ENCODE peak calls at places on chromosomes 7 and 10, in six cellular contexts. Q, Z, H, B, R and C are unnamed samples.
A peak's percentile ranks its signal among the peaks of the same experiment; 100 is the strongest.

GRCh38 chr10:12907651-12908050 is 93.9 kb downstream of the CCDC3 start:
- DNase-seq in Q (no peak), B (no peak), H (no peak), R (no peak), Z (no peak), C (no peak)

GRCh38 chr7:19916011-19916410 is 142.6 kb upstream of the TMEM196 start:
- DNase-seq in Q (no peak), R (no peak), Z (no peak), B (no peak), H (no peak), C (no peak)

GRCh38 chr7:131284702-131285419 is 42.8 kb upstream of the MKLN1 start:
- DNase-seq in H (peak; percentile 32), Z (no peak), B (no peak), R (peak; percentile 85), Q (no peak), C (peak; percentile 55)

GRCh38 chr10:22103701-22104100 is 100.2 kb upstream of the DNAJC1 start:
- DNase-seq in H (no peak), Z (peak; percentile 14), B (peak; percentile 47), Q (no peak), R (no peak), C (no peak)

GRCh38 chr7:39624202-39624807 is 933 bp downstream of the RALA start:
- DNase-seq in B (peak; percentile 34), Q (no peak), R (no peak), Z (peak; percentile 37), H (peak; percentile 21), C (peak; percentile 13)

GRCh38 chr7:30968294-30968693 is 4.5 kb downstream of the GHRHR start:
- DNase-seq in R (no peak), H (no peak), B (no peak), Q (no peak), Z (no peak), C (no peak)

GRCh38 chr10:132855889-132856288 is 69.9 kb upstream of the NKX6-2 start:
- DNase-seq in Z (no peak), H (peak; percentile 2), B (no peak), Q (peak; percentile 1), R (no peak), C (no peak)

GRCh38 chr10:102605712-102606111 is 38.6 kb upstream of the TRIM8 start:
- DNase-seq in R (peak; percentile 40), Z (no peak), H (no peak), B (no peak), Q (no peak), C (no peak)

GRCh38 chr7:101924171-101924570 is 106.7 kb downstream of the CUX1 start:
- DNase-seq in Q (no peak), B (no peak), H (no peak), R (peak; percentile 83), Z (no peak), C (no peak)

GRCh38 chr7:40019558-40019957 is 69.5 kb downstream of the CDK13 start:
- DNase-seq in Z (no peak), R (no peak), Q (no peak), B (no peak), H (no peak), C (no peak)

GRCh38 chr10:21264271-21264670 is 261.2 kb downstream of the SKIDA1 start:
- DNase-seq in Z (no peak), H (no peak), B (no peak), Q (no peak), R (peak; percentile 47), C (no peak)

GRCh38 chr7:29345590-29345989 is 151.0 kb downstream of the CHN2 start:
- DNase-seq in Q (peak; percentile 41), R (no peak), H (peak; percentile 28), Z (peak; percentile 12), B (no peak), C (no peak)

GRCh38 chr7:158268851-158269535 is 318.6 kb downstream of the PTPRN2 start:
- DNase-seq in R (peak; percentile 52), B (no peak), Z (no peak), Q (peak; percentile 75), H (no peak), C (no peak)

GRCh38 chr7:94003446-94004023 is 620 bp downstream of the BET1 start:
- DNase-seq in Z (no peak), R (no peak), H (no peak), B (peak; percentile 49), Q (no peak), C (peak; percentile 8)

GRCh38 chr7:99728615-99729014 is 6.4 kb downstream of the CYP3A7 start:
- DNase-seq in Z (no peak), B (no peak), Q (no peak), H (no peak), R (no peak), C (no peak)

GRCh38 chr10:34474060-34474376 is 341.1 kb downstream of the PARD3 start:
- DNase-seq in B (no peak), Q (no peak), R (no peak), H (no peak), Z (peak; percentile 95), C (no peak)

GRCh38 chr7:24963218-24963617 is 16.8 kb downstream of the OSBPL3 start:
- DNase-seq in R (peak; percentile 67), H (no peak), Z (no peak), Q (peak; percentile 65), B (no peak), C (no peak)

GRCh38 chr10:35685402-35685801 is 43.3 kb upstream of the FZD8 start:
- DNase-seq in Z (peak; percentile 14), B (no peak), H (no peak), Q (no peak), R (no peak), C (no peak)

GRCh38 chr7:102117743-102118142 is 168.9 kb upstream of the SH2B2 start:
- DNase-seq in B (no peak), R (no peak), Q (no peak), Z (no peak), H (no peak), C (no peak)

GRCh38 chr10:119595134-119595714 is 1.5 kb downstream of the TIAL1 start:
- DNase-seq in H (no peak), Z (peak; percentile 26), Q (no peak), R (no peak), B (no peak), C (no peak)

GRCh38 chr7:74056096-74056915 is 27.3 kb upstream of the LIMK1 start:
- DNase-seq in H (no peak), B (no peak), R (no peak), Q (no peak), Z (no peak), C (no peak)

GRCh38 chr7:98189559-98189958 is 21.7 kb upstream of the BHLHA15 start:
- DNase-seq in R (no peak), Q (no peak), B (no peak), H (no peak), Z (no peak), C (no peak)

GRCh38 chr7:139799586-139799985 is 21.8 kb upstream of the HIPK2 start:
- DNase-seq in R (no peak), Z (no peak), H (no peak), Q (no peak), B (no peak), C (peak; percentile 17)

GRCh38 chr7:83550100-83550499 is 98.8 kb downstream of the SEMA3E start:
- DNase-seq in R (no peak), H (no peak), B (no peak), Z (no peak), Q (no peak), C (no peak)

GRCh38 chr7:130823060-130823459 is 89.1 kb upstream of the KLF14 start:
- DNase-seq in Z (no peak), Q (no peak), R (no peak), B (no peak), H (no peak), C (no peak)

GRCh38 chr10:26448706-26449435 is 10.7 kb downstream of the APBB1IP start:
- DNase-seq in Z (no peak), H (no peak), R (no peak), B (no peak), Q (peak; percentile 60), C (no peak)

GRCh38 chr7:127650842-127651555 is 995 bp upstream of the SND1 start:
- DNase-seq in Z (no peak), B (no peak), Q (peak; percentile 9), H (peak; percentile 33), R (peak; percentile 70), C (no peak)

GRCh38 chr7:30348083-30348560 is 63.7 kb downstream of the ZNRF2 start:
- DNase-seq in R (no peak), H (no peak), Z (peak; percentile 73), Q (no peak), B (peak; percentile 60), C (no peak)

GRCh38 chr10:77182803-77183202 is 454.8 kb downstream of the KCNMA1 start:
- DNase-seq in Z (no peak), R (no peak), Q (no peak), B (no peak), H (no peak), C (no peak)

GRCh38 chr10:132519382-132520146 is 18.0 kb upstream of the INPP5A start:
- DNase-seq in H (peak; percentile 57), Z (no peak), Q (peak; percentile 8), B (no peak), R (peak; percentile 68), C (no peak)

GRCh38 chr7:117241088-117241487 is 81.8 kb downstream of the WNT2 start:
- DNase-seq in H (no peak), Q (no peak), Z (no peak), B (no peak), R (no peak), C (no peak)

GRCh38 chr7:356691-357462 is 66.9 kb downstream of the FOXL3 start:
- DNase-seq in R (no peak), B (no peak), Q (no peak), H (no peak), Z (no peak), C (no peak)

GRCh38 chr7:91713669-91714068 is 166.8 kb downstream of the MTERF1 start:
- DNase-seq in R (no peak), Z (no peak), Q (no peak), B (no peak), H (no peak), C (no peak)

GRCh38 chr10:29169021-29169420 is 119.8 kb upstream of the LYZL1 start:
- DNase-seq in Z (no peak), H (no peak), R (no peak), Q (no peak), B (no peak), C (no peak)

GRCh38 chr7:142718314-142718713 is 31.0 kb upstream of the PRSS1 start:
- DNase-seq in Q (no peak), B (no peak), Z (no peak), H (no peak), R (no peak), C (no peak)

GRCh38 chr7:120097789-120098188 is 175.2 kb upstream of the KCND2 start:
- DNase-seq in H (no peak), B (no peak), Z (no peak), R (no peak), Q (no peak), C (no peak)
- TF ChIP-seq EP300 in H (no peak), B (no peak), Z (no peak), R (no peak), Q (no peak), C (no peak)

GRCh38 chr10:113326160-113327111 is 226.4 kb upstream of the HABP2 start:
- DNase-seq in Z (peak; percentile 86), Q (peak; percentile 11), H (no peak), R (peak; percentile 82), B (peak; percentile 63), C (peak; percentile 56)
- TF ChIP-seq CTCF in Z (peak; percentile 8), Q (no peak), H (no peak), R (no peak), B (peak; percentile 22), C (peak; percentile 10)

GRCh38 chr7:23357190-23358093 is 58.3 kb downstream of the MALSU1 start:
- DNase-seq in H (no peak), B (peak; percentile 41), R (no peak), Q (no peak), Z (peak; percentile 86), C (no peak)
- TF ChIP-seq EP300 in H (no peak), B (no peak), R (no peak), Q (no peak), Z (peak; percentile 67), C (no peak)

GRCh38 chr7:113118074-113118959 is at the start of gene SMIM30:
- DNase-seq in H (peak; percentile 83), Q (peak; percentile 93), R (peak; percentile 96), Z (peak; percentile 90), B (peak; percentile 95), C (peak; percentile 88)
- TF ChIP-seq CTCF in H (no peak), Q (no peak), R (no peak), Z (no peak), B (no peak), C (no peak)